ENCODE peak calls at places on chromosomes 1 and 21, in four cellular contexts. I is GM23248, U is tibial artery, V is uterus. J is an unnamed sample. For H3K4me1, the result is how much of the 10 kb centered on the place peaks cover.

GRCh38 chr1:184691719-184692324 is 62.8 kb downstream of the EDEM3 start:
- DNase-seq in I (peak), V (peak), U (no peak), J (no peak)

GRCh38 chr21:41961753-41962152 is 7.9 kb upstream of the C2CD2 start:
- DNase-seq in I (no peak), U (no peak), V (no peak), J (peak)

GRCh38 chr21:35352066-35352770 is 303.1 kb upstream of the RUNX1 start:
- DNase-seq in I (peak), U (no peak), V (no peak), J (no peak)

GRCh38 chr1:20448626-20449215 is 37.3 kb downstream of the CAMK2N1 start:
- DNase-seq in V (no peak), I (peak), U (no peak), J (no peak)

GRCh38 chr1:202291961-202292712 is 49.6 kb downstream of the UBE2T start:
- DNase-seq in I (peak), V (no peak), U (no peak), J (no peak)

GRCh38 chr1:198529414-198529813 is 11.1 kb downstream of the ATP6V1G3 start:
- DNase-seq in V (no peak), U (no peak), I (peak), J (no peak)

GRCh38 chr1:11518791-11519628 is 40.1 kb downstream of the DISP3 start:
- DNase-seq in I (no peak), V (no peak), U (peak), J (no peak)

GRCh38 chr1:107555578-107555977 is 409.4 kb downstream of the VAV3 start:
- DNase-seq in V (no peak), U (no peak), I (no peak), J (no peak)

GRCh38 chr1:16139473-16139962 is 16.4 kb downstream of the EPHA2 start:
- DNase-seq in I (peak), U (no peak), V (no peak), J (no peak)

GRCh38 chr1:16067127-16067768 is 6.2 kb downstream of the FAM131C start:
- DNase-seq in V (no peak), U (no peak), I (no peak), J (no peak)

GRCh38 chr1:9281071-9281827 is 11.4 kb upstream of the SPSB1 start:
- DNase-seq in U (no peak), I (peak), V (no peak), J (no peak)

GRCh38 chr1:117573386-117574040 is 32.3 kb upstream of the TENT5C start:
- DNase-seq in U (no peak), V (peak), I (peak), J (peak)

GRCh38 chr1:65423884-65424655 is 3.6 kb downstream of the LEPR start:
- DNase-seq in V (no peak), U (no peak), I (peak), J (no peak)

GRCh38 chr1:101228424-101229134 is 8.2 kb upstream of the S1PR1 start:
- DNase-seq in I (no peak), U (no peak), V (no peak), J (no peak)

GRCh38 chr1:180158149-180159147 is 3.8 kb downstream of the QSOX1 start:
- DNase-seq in I (no peak), U (no peak), V (no peak), J (no peak)

GRCh38 chr21:46406001-46406400 is 52.7 kb upstream of the DIP2A start:
- DNase-seq in V (no peak), I (no peak), U (no peak), J (no peak)

GRCh38 chr1:65793359-65793732 is 651 bp downstream of the PDE4B start:
- DNase-seq in U (no peak), I (peak), V (no peak), J (no peak)

GRCh38 chr1:220012259-220012658 is 34.0 kb downstream of the EPRS1 start:
- DNase-seq in U (no peak), V (no peak), I (peak), J (no peak)

GRCh38 chr1:21099034-21099868 is 77.4 kb downstream of the EIF4G3 start:
- DNase-seq in V (no peak), U (no peak), I (peak), J (no peak)

GRCh38 chr1:41368801-41369200 is 7.6 kb downstream of the FOXO6 start:
- DNase-seq in V (no peak), U (no peak), I (no peak), J (no peak)

GRCh38 chr21:26842976-26843911 is 2.0 kb downstream of the ADAMTS1 start:
- DNase-seq in U (peak), V (peak), I (peak), J (peak)

GRCh38 chr1:44243782-44244495 is 30.7 kb downstream of the DMAP1 start:
- DNase-seq in U (no peak), I (no peak), V (no peak), J (no peak)

GRCh38 chr1:97095764-97096163 is 374.2 kb downstream of the PTBP2 start:
- DNase-seq in V (no peak), I (no peak), U (no peak), J (no peak)

GRCh38 chr1:1061682-1062363 is 12.3 kb downstream of the RNF223 start:
- DNase-seq in U (no peak), I (peak), V (no peak), J (no peak)
- H3K4me1 ChIP-seq in U (under half), I (under half), V (under half), J (under half)

DNA sequence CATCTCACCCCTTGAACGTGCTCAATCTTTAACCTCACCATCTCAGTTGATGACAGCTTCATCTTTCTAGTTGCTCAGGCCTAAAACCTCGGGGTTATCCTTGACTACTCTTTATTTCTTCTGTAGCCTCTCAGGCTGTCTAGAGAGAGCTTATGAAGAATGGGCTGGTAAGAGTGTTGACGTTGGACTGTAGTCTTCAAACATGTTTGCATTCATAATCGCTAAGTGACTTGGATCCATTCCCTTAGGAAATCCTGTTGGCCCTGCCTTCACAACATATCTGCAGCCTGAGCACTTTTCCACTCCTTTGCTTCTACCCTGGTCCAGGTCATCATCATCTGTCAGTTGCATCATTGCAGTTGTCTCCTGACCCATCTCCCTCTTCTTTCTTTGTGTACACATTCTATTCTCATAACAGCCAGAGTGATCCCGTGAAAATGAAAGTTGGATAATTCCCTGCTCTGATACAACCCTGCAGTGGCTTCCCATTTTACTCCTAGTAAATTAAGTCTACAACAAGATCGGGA is 10.5 kb downstream of the UCK2 start:
- DNase-seq in I (no peak), U (no peak), V (no peak), J (no peak)
- H3K4me1 ChIP-seq in I (under half), U (under half), V (under half), J (under half)

GRCh38 chr21:43866659-43867331 is 1.8 kb downstream of the AGPAT3 start:
- DNase-seq in I (no peak), V (no peak), U (no peak), J (no peak)

GRCh38 chr21:43866233-43866632 is 1.2 kb downstream of the AGPAT3 start:
- DNase-seq in I (peak), V (peak), U (no peak), J (no peak)

GRCh38 chr21:43865471-43866181 is 603 bp downstream of the AGPAT3 start:
- DNase-seq in V (peak), I (peak), U (peak), J (no peak)

GRCh38 chr21:43864806-43865470 is at the start of gene AGPAT3:
- DNase-seq in V (no peak), U (no peak), I (peak), J (no peak)

GRCh38 chr21:43864313-43864805 is 664 bp upstream of the AGPAT3 start:
- DNase-seq in I (peak), V (no peak), U (no peak), J (peak)
- H3K4me1 ChIP-seq in I (under half), V (under half), U (under half), J (under half)

GRCh38 chr1:151816964-151817730 is 11.9 kb upstream of the LINGO4 start:
- DNase-seq in I (no peak), V (no peak), U (no peak), J (no peak)

GRCh38 chr1:151822404-151822803 is 9.2 kb downstream of the RORC start:
- DNase-seq in I (no peak), U (no peak), V (no peak), J (no peak)

GRCh38 chr1:151820940-151821339 is 10.7 kb downstream of the RORC start:
- DNase-seq in V (no peak), U (no peak), I (no peak), J (no peak)

GRCh38 chr1:151819227-151819835 is 12.3 kb downstream of the RORC start:
- DNase-seq in V (no peak), I (no peak), U (no peak), J (no peak)

DNA sequence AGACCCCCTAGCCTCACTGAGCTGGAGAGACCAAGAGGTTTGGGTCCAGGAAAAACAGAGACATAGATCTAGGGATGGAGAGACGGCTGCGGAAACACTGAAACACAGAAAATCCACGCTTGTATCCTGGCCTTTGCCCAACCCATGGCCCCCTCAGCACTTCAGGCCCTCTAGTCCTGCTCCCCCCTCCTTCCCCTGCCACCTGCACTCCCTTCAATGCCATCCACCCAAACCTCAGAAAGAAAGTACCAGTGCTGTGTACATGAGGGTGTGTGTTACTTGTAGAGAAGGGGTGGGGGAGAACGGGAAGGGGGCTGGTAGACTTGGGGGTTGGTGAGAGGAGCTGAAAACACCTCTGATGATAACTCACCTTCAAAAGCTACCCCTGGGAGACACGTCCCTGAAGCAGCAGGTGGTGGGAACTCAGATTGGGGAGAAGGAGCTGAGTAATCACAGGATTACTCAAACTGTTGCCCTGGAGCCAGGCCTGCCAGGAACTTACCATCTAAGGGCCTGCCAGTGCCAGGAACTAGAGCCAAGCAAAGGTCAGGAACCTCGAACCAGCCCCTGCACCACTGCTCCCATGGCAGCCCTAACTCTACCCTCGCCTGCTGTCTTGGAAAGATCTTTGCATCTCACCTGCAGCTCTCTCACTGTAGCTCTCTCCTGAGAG is 11.5 kb downstream of the RORC start:
- DNase-seq in U (no peak), V (no peak), I (peak), J (no peak)
- H3K4me1 ChIP-seq in U (under half), V (under half), I (under half), J (under half)